ENCODE peak calls at places on chromosomes 5 and 9, in six cellular contexts. V, N, J, G, D and M are unnamed samples.

GRCh38 chr9:95045751-95046150 is 271.8 kb downstream of the FANCC start:
- DNase-seq in V (no peak), N (no peak), J (peak; percentile 61), G (no peak), D (peak; percentile 57), M (peak; percentile 85)

GRCh38 chr5:18764161-18764560 is 1129.9 kb downstream of the TAF11L14 start:
- DNase-seq in V (no peak), N (no peak), J (no peak), G (no peak), D (no peak), M (peak; percentile 9)

GRCh38 chr5:83472508-83473343 is 1.2 kb downstream of the VCAN start:
- DNase-seq in V (no peak), N (peak; percentile 57), J (peak; percentile 61), G (peak; percentile 55), D (peak; percentile 71), M (peak; percentile 77)

GRCh38 chr5:146005723-146006122 is 69.3 kb downstream of the SH3RF2 start:
- DNase-seq in V (no peak), N (no peak), J (no peak), G (no peak), D (no peak), M (no peak)

GRCh38 chr5:143870871-143871632 is 59.1 kb downstream of the HMHB1 start:
- DNase-seq in V (no peak), N (no peak), J (no peak), G (no peak), D (no peak), M (no peak)

GRCh38 chr5:126098330-126099017 is 324.7 kb upstream of the GRAMD2B start:
- DNase-seq in V (peak; percentile 66), N (no peak), J (no peak), G (no peak), D (no peak), M (no peak)

GRCh38 chr5:159978358-159978757 is 30.6 kb upstream of the TTC1 start:
- DNase-seq in V (no peak), N (no peak), J (no peak), G (no peak), D (no peak), M (no peak)

GRCh38 chr5:6719896-6720560 is 6.8 kb downstream of the TENT4A start:
- DNase-seq in V (peak; percentile 30), N (no peak), J (no peak), G (no peak), D (no peak), M (no peak)

GRCh38 chr5:82397741-82398320 is 119.7 kb upstream of the RPS23 start:
- DNase-seq in V (peak; percentile 62), N (no peak), J (no peak), G (no peak), D (no peak), M (no peak)

GRCh38 chr5:168006473-168007130 is 284.8 kb upstream of the WWC1 start:
- DNase-seq in V (peak; percentile 1), N (no peak), J (no peak), G (no peak), D (no peak), M (no peak)

GRCh38 chr5:132831095-132831860 is 831 bp upstream of the SHROOM1 start:
- DNase-seq in V (no peak), N (no peak), J (no peak), G (no peak), D (no peak), M (no peak)

GRCh38 chr5:132828846-132829494 is 1.5 kb downstream of the SHROOM1 start:
- DNase-seq in V (no peak), N (no peak), J (no peak), G (no peak), D (no peak), M (no peak)

GRCh38 chr5:132829742-132830435 is 558 bp downstream of the SHROOM1 start:
- DNase-seq in V (peak; percentile 56), N (no peak), J (peak; percentile 72), G (peak; percentile 71), D (peak; percentile 82), M (peak; percentile 75)

GRCh38 chr5:132832612-132833011 is 2.2 kb upstream of the SHROOM1 start:
- DNase-seq in V (no peak), N (no peak), J (no peak), G (no peak), D (no peak), M (no peak)

GRCh38 chr5:132830436-132831094 is at the start of gene SHROOM1:
- DNase-seq in V (peak; percentile 27), N (no peak), J (peak; percentile 66), G (peak; percentile 50), D (peak; percentile 83), M (peak; percentile 67)
- H4K91ac ChIP-seq in V (peak within 1 kb of the TSS; percentile 47), N (no peak within 1 kb of the TSS), J (no peak within 1 kb of the TSS), G (peak within 1 kb of the TSS; percentile 59), D (no peak within 1 kb of the TSS), M (peak within 1 kb of the TSS; percentile 93)

DNA sequence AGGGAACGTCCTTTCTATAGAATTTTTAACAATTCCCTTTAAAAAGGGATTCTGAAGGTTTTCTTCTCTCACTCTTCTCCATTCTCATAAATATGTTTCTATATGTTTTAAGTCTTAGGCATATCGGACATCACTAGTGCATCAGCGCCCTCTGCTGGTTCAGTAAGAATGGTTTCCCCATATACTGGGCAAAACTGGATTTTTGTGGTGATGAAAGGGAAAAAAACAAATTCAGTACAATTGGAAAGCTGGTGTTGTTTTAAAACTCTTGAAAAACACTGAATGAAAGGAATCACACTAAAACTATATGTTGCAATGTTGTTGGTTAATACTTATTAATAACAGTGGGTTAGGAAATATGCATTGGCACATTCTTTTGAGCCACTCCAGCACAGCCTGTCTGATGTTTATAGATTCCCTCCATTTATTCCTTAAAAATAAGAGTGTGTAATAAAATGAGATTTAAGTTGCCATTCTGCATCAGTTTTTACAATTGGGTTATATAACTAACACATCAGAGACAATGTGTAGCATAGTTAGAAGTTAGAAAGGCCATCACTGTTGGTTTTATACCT is 15.8 kb downstream of the CWC27 start:
- DNase-seq in V (peak; percentile 86), N (peak; percentile 75), J (peak; percentile 39), G (peak; percentile 80), D (peak; percentile 72), M (peak; percentile 91)
- H4K8ac ChIP-seq in V (no peak overlapping the region), N (no peak overlapping the region), J (no peak overlapping the region), G (no peak overlapping the region), D (no peak overlapping the region), M (no peak overlapping the region)

GRCh38 chr5:174726916-174727793 is 2.8 kb downstream of the MSX2 start:
- DNase-seq in V (no peak), N (no peak), J (no peak), G (no peak), D (no peak), M (no peak)

GRCh38 chr5:174724484-174725260 is at the start of gene MSX2:
- DNase-seq in V (peak; percentile 86), N (peak; percentile 91), J (peak; percentile 91), G (peak; percentile 90), D (peak; percentile 82), M (peak; percentile 84)

GRCh38 chr5:174727794-174728662 is 3.6 kb downstream of the MSX2 start:
- DNase-seq in V (no peak), N (no peak), J (no peak), G (no peak), D (no peak), M (peak; percentile 70)

GRCh38 chr5:174725261-174725990 is 1.0 kb downstream of the MSX2 start:
- DNase-seq in V (no peak), N (no peak), J (no peak), G (no peak), D (no peak), M (no peak)

DNA sequence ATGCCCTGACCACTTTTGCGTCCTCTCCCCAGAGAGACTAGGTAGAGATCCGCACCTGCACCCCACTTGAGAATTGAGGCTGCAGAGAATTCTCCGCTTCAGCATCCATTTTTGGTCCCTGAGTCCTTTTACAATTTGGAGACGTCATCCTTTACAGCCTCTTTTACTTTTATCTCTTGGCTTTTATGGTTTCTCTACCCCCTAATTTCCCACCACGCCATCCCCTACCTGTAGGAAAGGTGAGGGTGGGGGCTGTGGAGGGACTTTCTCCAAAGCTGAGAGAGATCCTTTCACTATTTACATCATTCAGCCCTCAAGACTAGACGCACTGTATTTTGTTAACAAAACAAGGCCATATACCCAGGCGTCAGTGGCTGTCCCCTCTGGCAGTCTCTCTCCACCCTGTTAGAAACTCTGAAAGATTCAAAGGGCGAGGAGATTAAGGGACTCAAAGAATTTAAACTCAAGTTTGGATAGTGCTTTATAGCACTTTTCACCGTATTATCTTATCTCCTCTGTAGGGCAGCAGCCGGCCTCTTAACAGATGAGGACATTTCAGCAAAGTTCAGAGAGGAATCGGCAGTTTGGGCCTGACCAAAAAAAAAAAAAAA is 1.7 kb downstream of the MSX2 start:
- DNase-seq in V (no peak), N (no peak), J (no peak), G (no peak), D (no peak), M (no peak)
- H3K18ac ChIP-seq in V (no peak overlapping the region), N (no peak overlapping the region), J (no peak overlapping the region), G (no peak overlapping the region), D (no peak overlapping the region), M (peak overlapping the region; percentile 98)

GRCh38 chr5:31068287-31068686 is 125.2 kb upstream of the CDH6 start:
- DNase-seq in V (no peak), N (no peak), J (no peak), G (no peak), D (no peak), M (no peak)

GRCh38 chr5:31066655-31067328 is 126.7 kb upstream of the CDH6 start:
- DNase-seq in V (peak; percentile 62), N (no peak), J (no peak), G (no peak), D (no peak), M (peak; percentile 13)

GRCh38 chr5:31059889-31060288 is 133.6 kb upstream of the CDH6 start:
- DNase-seq in V (no peak), N (no peak), J (no peak), G (no peak), D (no peak), M (no peak)

GRCh38 chr5:31062878-31063277 is 130.6 kb upstream of the CDH6 start:
- DNase-seq in V (no peak), N (no peak), J (no peak), G (no peak), D (no peak), M (no peak)

GRCh38 chr5:31064215-31064614 is 129.3 kb upstream of the CDH6 start:
- DNase-seq in V (no peak), N (no peak), J (no peak), G (no peak), D (no peak), M (no peak)
- H4K91ac ChIP-seq in V (no peak overlapping the region), N (no peak overlapping the region), J (no peak overlapping the region), G (no peak overlapping the region), D (no peak overlapping the region), M (no peak overlapping the region)